ENCODE peak calls at places on chromosomes 5 and 9, in four cellular contexts. Y is nephron progenitor cell, J is tibial artery, X is ovary. S is an unnamed sample.
A peak's percentile ranks its signal among the peaks of the same experiment; 100 is the strongest.

GRCh38 chr9:15374825-15375224 is 47.9 kb upstream of the SNAPC3 start:
- DNase-seq in Y (no peak), J (no peak), X (no peak), S (no peak)

GRCh38 chr5:59182722-59183121 is 599.8 kb downstream of the RAB3C start:
- DNase-seq in Y (no peak), J (no peak), X (no peak), S (no peak)

GRCh38 chr9:128409998-128410397 is 10.7 kb upstream of the CERCAM start:
- DNase-seq in Y (no peak), J (no peak), X (no peak), S (no peak)

GRCh38 chr5:170848033-170848432 is 13.8 kb upstream of the RANBP17 start:
- DNase-seq in Y (no peak), J (no peak), X (no peak), S (no peak)

GRCh38 chr9:112233769-112234168 is 58.7 kb upstream of the SUSD1 start:
- DNase-seq in Y (no peak), J (no peak), X (no peak), S (no peak)

GRCh38 chr9:91515074-91515687 is 91.5 kb upstream of the NFIL3 start:
- DNase-seq in Y (no peak), J (no peak), X (no peak), S (no peak)

GRCh38 chr9:136019041-136019680 is 58.0 kb upstream of the UBAC1 start:
- DNase-seq in Y (no peak), J (peak; percentile 62), X (peak; percentile 35), S (no peak)

GRCh38 chr5:9340095-9340494 is 205.8 kb downstream of the SEMA5A start:
- DNase-seq in Y (no peak), J (no peak), X (no peak), S (no peak)

GRCh38 chr9:37937403-37937802 is 33.5 kb upstream of the SLC25A51 start:
- DNase-seq in Y (no peak), J (no peak), X (no peak), S (no peak)

GRCh38 chr5:20000416-20000815 is 12.4 kb upstream of the CDH18 start:
- DNase-seq in Y (no peak), J (no peak), X (no peak), S (no peak)

GRCh38 chr5:136058031-136058971 is 29.5 kb downstream of the TGFBI start:
- DNase-seq in Y (no peak), J (peak; percentile 86), X (peak; percentile 66), S (peak; percentile 87)

GRCh38 chr5:113047234-113047633 is 70.6 kb downstream of the DCP2 start:
- DNase-seq in Y (no peak), J (no peak), X (peak; percentile 72), S (no peak)

GRCh38 chr5:102048940-102049339 is 247.1 kb downstream of the SLCO4C1 start:
- DNase-seq in Y (no peak), J (no peak), X (no peak), S (no peak)

GRCh38 chr9:87250205-87250604 is 247.5 kb upstream of the DAPK1 start:
- DNase-seq in Y (no peak), J (no peak), X (no peak), S (no peak)

GRCh38 chr9:109315889-109316640 is 4.8 kb downstream of the EPB41L4B start:
- DNase-seq in Y (no peak), J (peak; percentile 83), X (peak; percentile 64), S (no peak)

GRCh38 chr9:129177443-129177790 is 644 bp downstream of the IER5L start:
- DNase-seq in Y (no peak), J (no peak), X (no peak), S (no peak)

GRCh38 chr5:113081881-113082546 is 105.4 kb downstream of the DCP2 start:
- DNase-seq in Y (no peak), J (no peak), X (no peak), S (no peak)

GRCh38 chr9:16442622-16443021 is 427.8 kb downstream of the BNC2 start:
- DNase-seq in Y (no peak), J (no peak), X (peak; percentile 47), S (no peak)

GRCh38 chr9:96495341-96495740 is 45.4 kb downstream of the HABP4 start:
- DNase-seq in Y (no peak), J (peak; percentile 63), X (peak; percentile 8), S (no peak)

GRCh38 chr5:80259511-80260200 is 3.8 kb upstream of the SERINC5 start:
- DNase-seq in Y (no peak), J (peak; percentile 11), X (no peak), S (no peak)

GRCh38 chr9:23412458-23412857 is 413.6 kb downstream of the ELAVL2 start:
- DNase-seq in Y (no peak), J (no peak), X (no peak), S (no peak)

GRCh38 chr5:91957671-91958070 is 574.6 kb upstream of the ARRDC3 start:
- DNase-seq in Y (no peak), J (no peak), X (no peak), S (no peak)

GRCh38 chr5:141713616-141714309 is 31.7 kb upstream of the ARAP3 start:
- DNase-seq in Y (no peak), J (no peak), X (no peak), S (no peak)

GRCh38 chr5:98599016-98599415 is 174.4 kb upstream of the RGMB start:
- DNase-seq in Y (no peak), J (no peak), X (no peak), S (no peak)

DNA sequence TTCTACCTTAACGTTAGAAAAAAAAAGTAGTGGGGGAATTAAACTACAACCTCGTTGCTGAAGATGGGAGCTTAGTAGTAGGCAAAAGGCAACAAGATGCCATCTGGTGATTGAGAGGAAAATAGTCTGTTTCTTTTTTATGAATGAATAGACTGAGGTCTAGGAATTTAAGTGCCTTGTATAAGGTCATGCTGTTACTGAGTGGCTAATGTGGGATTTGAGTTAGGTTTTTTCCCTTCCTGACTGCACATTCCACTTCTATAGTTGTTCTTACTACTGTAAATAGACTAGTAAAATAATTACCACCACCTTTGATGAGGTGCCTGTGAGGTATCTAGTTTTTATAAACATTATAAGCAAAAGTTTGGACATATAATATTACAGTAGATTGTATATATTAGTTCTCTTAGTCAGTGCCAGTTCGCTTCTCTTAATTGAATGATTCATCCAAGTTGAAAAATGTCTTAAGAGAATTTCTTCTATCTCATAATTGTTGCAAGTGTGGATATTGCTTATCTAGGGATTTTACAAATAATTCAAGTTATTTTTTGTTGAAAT is 19.1 kb downstream of the FSD1L start:
- DNase-seq in Y (no peak), J (no peak), X (no peak), S (no peak)
- TF ChIP-seq CTCF in Y (no peak), J (no peak), X (no peak), S (no peak)

DNA sequence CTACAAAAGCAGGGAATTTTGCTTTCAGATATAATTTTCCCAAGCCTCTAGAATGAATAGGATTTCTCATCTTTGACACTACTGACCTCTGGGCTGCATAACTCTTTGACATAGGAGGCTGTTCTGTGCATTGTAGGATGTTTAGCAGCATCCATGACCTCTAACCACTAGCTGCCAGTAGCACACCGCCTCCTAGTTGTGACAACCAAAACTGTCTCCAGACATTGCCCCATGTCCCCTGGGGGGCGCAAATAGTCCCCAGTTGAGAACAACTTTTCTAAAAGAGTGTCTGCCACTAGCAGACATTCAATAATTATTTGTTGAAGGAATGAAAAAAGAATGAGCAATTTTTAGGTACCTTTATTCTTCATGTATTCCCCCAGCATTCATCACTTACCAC is 51.8 kb downstream of the POU4F3 start:
- DNase-seq in Y (no peak), J (no peak), X (no peak), S (no peak)
- TF ChIP-seq CTCF in Y (peak; percentile 29), J (no peak), X (no peak), S (no peak)

GRCh38 chr9:29826421-29826820 is 2253.1 kb upstream of the C9orf72 start:
- DNase-seq in Y (no peak), J (no peak), X (no peak), S (no peak)

GRCh38 chr9:29830815-29831214 is 2257.5 kb upstream of the C9orf72 start:
- DNase-seq in Y (peak; percentile 39), J (no peak), X (no peak), S (no peak)
- TF ChIP-seq CTCF in Y (peak; percentile 66), J (no peak), X (no peak), S (no peak)

DNA sequence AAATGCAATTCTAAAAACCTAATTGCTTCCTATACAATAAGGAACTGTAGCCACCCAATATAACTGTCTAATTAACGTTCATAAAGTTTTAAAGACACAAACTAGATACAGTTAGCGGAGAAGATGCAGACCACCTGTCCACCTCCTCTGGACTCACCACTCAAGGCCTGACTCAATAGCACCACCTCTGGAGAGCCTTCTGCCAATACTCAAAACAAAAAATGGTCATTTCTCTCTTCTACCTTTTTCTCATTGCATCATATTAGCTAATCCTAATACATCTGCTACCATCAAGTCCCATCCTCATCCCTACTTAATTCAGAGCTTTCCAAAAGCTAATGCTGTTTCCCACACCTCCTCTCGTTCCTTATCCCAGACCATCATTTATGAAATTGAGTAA is 159.9 kb downstream of the MLLT3 start:
- DNase-seq in Y (no peak), J (no peak), X (no peak), S (no peak)
- TF ChIP-seq CTCF in Y (no peak), J (no peak), X (no peak), S (no peak)

GRCh38 chr5:150398432-150399157 is 14.1 kb downstream of the CD74 start:
- DNase-seq in Y (no peak), J (no peak), X (no peak), S (no peak)

GRCh38 chr5:150399158-150400019 is 13.3 kb downstream of the CD74 start:
- DNase-seq in Y (no peak), J (no peak), X (no peak), S (no peak)

GRCh38 chr5:150400020-150400326 is 12.7 kb downstream of the CD74 start:
- DNase-seq in Y (no peak), J (no peak), X (no peak), S (no peak)

GRCh38 chr5:150396247-150396646 is 16.5 kb downstream of the CD74 start:
- DNase-seq in Y (no peak), J (no peak), X (no peak), S (no peak)

DNA sequence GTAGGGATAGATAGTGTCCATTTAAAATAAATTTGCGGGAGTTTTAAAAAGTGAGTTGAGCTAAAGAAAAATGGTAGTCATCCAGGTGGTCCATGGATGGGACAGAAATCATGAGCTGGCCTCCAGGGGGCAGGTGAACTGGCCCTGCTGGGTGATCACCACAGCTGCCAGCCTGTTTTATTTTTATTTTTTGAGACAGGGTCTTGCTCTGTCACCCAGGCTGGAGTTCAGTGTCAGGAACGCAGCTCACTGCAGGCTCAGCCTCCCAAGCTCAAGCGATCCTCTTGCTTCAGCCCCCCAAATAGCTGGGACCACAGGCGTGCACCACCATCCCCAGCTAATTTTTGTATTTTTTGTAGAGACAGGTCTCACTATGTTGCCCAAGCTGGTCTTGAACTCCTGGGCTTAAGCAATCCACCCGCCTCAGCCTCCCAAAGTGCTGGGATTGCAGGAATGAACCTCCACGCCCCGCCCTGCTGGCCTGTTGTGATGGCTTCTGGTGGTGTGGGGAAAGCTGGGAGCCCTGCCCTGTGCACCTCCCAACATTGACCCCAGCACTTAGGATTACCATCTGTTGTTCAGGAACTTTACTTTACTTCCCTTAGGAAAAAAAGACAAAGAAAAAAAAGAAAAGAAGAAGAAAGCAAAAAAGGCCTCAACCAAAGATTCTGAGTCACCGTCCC is 14.8 kb downstream of the CD74 start:
- DNase-seq in Y (no peak), J (no peak), X (no peak), S (no peak)
- TF ChIP-seq CTCF in Y (no peak), J (no peak), X (no peak), S (no peak)